ENCODE peak calls at places on chromosomes 13 and 19, in nine cellular contexts. One of them, this sample, is unnamed.

GRCh38 chr13:114128624-114129522 is 3.5 kb downstream of the RASA3 start:
- DNase-seq in NCI-H69: no peak
- DNase-seq in hippocampal formation: no peak
- DNase-seq in body of pancreas: peak; percentile 78
- DNase-seq in stimulated activated CD8-positive, alpha-beta memory T cell treated with anti-CD3 and anti-CD28 coated beads, Interleukin-7, amount 100 ng/mL, for 48 hours: peak; percentile 86
- DNase-seq in activated CD4-positive, alpha-beta T cell treated with anti-CD3 and anti-CD28 coated beads for 24 hours: peak; percentile 82
- DNase-seq in PC-9: no peak
- DNase-seq in posterior cingulate gyrus: no peak
- DNase-seq in AG09309: peak; percentile 67
- DNase-seq in this sample: no peak

GRCh38 chr13:99495478-99496321 is 5.6 kb upstream of the TM9SF2 start:
- DNase-seq in hippocampal formation: no peak
- DNase-seq in PC-9: no peak
- DNase-seq in body of pancreas: no peak
- DNase-seq in activated CD4-positive, alpha-beta T cell treated with anti-CD3 and anti-CD28 coated beads for 24 hours: no peak
- DNase-seq in posterior cingulate gyrus: no peak
- DNase-seq in NCI-H69: no peak
- DNase-seq in AG09309: no peak
- DNase-seq in stimulated activated CD8-positive, alpha-beta memory T cell treated with anti-CD3 and anti-CD28 coated beads, Interleukin-7, amount 100 ng/mL, for 48 hours: no peak
- DNase-seq in this sample: no peak

GRCh38 chr13:23378009-23378632 is 55.4 kb downstream of the SACS start:
- DNase-seq in hippocampal formation: no peak
- DNase-seq in body of pancreas: peak; percentile 13
- DNase-seq in activated CD4-positive, alpha-beta T cell treated with anti-CD3 and anti-CD28 coated beads for 24 hours: peak; percentile 59
- DNase-seq in AG09309: peak; percentile 99
- DNase-seq in stimulated activated CD8-positive, alpha-beta memory T cell treated with anti-CD3 and anti-CD28 coated beads, Interleukin-7, amount 100 ng/mL, for 48 hours: peak; percentile 16
- DNase-seq in NCI-H69: no peak
- DNase-seq in PC-9: no peak
- DNase-seq in posterior cingulate gyrus: no peak
- DNase-seq in this sample: no peak

GRCh38 chr19:51002542-51003311 is 1.3 kb upstream of the KLK8 start:
- DNase-seq in stimulated activated CD8-positive, alpha-beta memory T cell treated with anti-CD3 and anti-CD28 coated beads, Interleukin-7, amount 100 ng/mL, for 48 hours: peak; percentile 11
- DNase-seq in posterior cingulate gyrus: no peak
- DNase-seq in AG09309: no peak
- DNase-seq in NCI-H69: peak; percentile 52
- DNase-seq in hippocampal formation: no peak
- DNase-seq in body of pancreas: peak; percentile 16
- DNase-seq in PC-9: peak; percentile 94
- DNase-seq in activated CD4-positive, alpha-beta T cell treated with anti-CD3 and anti-CD28 coated beads for 24 hours: no peak
- DNase-seq in this sample: no peak

GRCh38 chr19:7507884-7508283 is 8.0 kb upstream of the ZNF358 start:
- DNase-seq in stimulated activated CD8-positive, alpha-beta memory T cell treated with anti-CD3 and anti-CD28 coated beads, Interleukin-7, amount 100 ng/mL, for 48 hours: no peak
- DNase-seq in body of pancreas: peak; percentile 71
- DNase-seq in AG09309: no peak
- DNase-seq in NCI-H69: peak; percentile 68
- DNase-seq in hippocampal formation: no peak
- DNase-seq in activated CD4-positive, alpha-beta T cell treated with anti-CD3 and anti-CD28 coated beads for 24 hours: no peak
- DNase-seq in PC-9: peak; percentile 95
- DNase-seq in posterior cingulate gyrus: peak; percentile 23
- DNase-seq in this sample: no peak

GRCh38 chr19:10289167-10289835 is 451 bp upstream of the ICAM5 start:
- DNase-seq in NCI-H69: peak; percentile 86
- DNase-seq in AG09309: no peak
- DNase-seq in posterior cingulate gyrus: peak; percentile 52
- DNase-seq in activated CD4-positive, alpha-beta T cell treated with anti-CD3 and anti-CD28 coated beads for 24 hours: peak; percentile 52
- DNase-seq in hippocampal formation: peak; percentile 19
- DNase-seq in stimulated activated CD8-positive, alpha-beta memory T cell treated with anti-CD3 and anti-CD28 coated beads, Interleukin-7, amount 100 ng/mL, for 48 hours: no peak
- DNase-seq in PC-9: peak; percentile 76
- DNase-seq in body of pancreas: no peak
- DNase-seq in this sample: peak; percentile 54

GRCh38 chr13:36681894-36682624 is 8.2 kb downstream of the SERTM1 start:
- DNase-seq in activated CD4-positive, alpha-beta T cell treated with anti-CD3 and anti-CD28 coated beads for 24 hours: no peak
- DNase-seq in posterior cingulate gyrus: no peak
- DNase-seq in PC-9: no peak
- DNase-seq in body of pancreas: no peak
- DNase-seq in hippocampal formation: no peak
- DNase-seq in NCI-H69: no peak
- DNase-seq in stimulated activated CD8-positive, alpha-beta memory T cell treated with anti-CD3 and anti-CD28 coated beads, Interleukin-7, amount 100 ng/mL, for 48 hours: no peak
- DNase-seq in AG09309: no peak
- DNase-seq in this sample: no peak

GRCh38 chr19:55086730-55087541 is 11.3 kb downstream of the EPS8L1 start:
- DNase-seq in activated CD4-positive, alpha-beta T cell treated with anti-CD3 and anti-CD28 coated beads for 24 hours: no peak
- DNase-seq in body of pancreas: peak; percentile 81
- DNase-seq in hippocampal formation: peak; percentile 35
- DNase-seq in AG09309: peak; percentile 61
- DNase-seq in stimulated activated CD8-positive, alpha-beta memory T cell treated with anti-CD3 and anti-CD28 coated beads, Interleukin-7, amount 100 ng/mL, for 48 hours: no peak
- DNase-seq in PC-9: peak; percentile 3
- DNase-seq in posterior cingulate gyrus: peak; percentile 78
- DNase-seq in NCI-H69: peak; percentile 95
- DNase-seq in this sample: peak; percentile 43

GRCh38 chr19:39949026-39949747 is 14.8 kb upstream of the FCGBP start:
- DNase-seq in PC-9: no peak
- DNase-seq in posterior cingulate gyrus: no peak
- DNase-seq in stimulated activated CD8-positive, alpha-beta memory T cell treated with anti-CD3 and anti-CD28 coated beads, Interleukin-7, amount 100 ng/mL, for 48 hours: no peak
- DNase-seq in AG09309: no peak
- DNase-seq in hippocampal formation: no peak
- DNase-seq in body of pancreas: no peak
- DNase-seq in activated CD4-positive, alpha-beta T cell treated with anti-CD3 and anti-CD28 coated beads for 24 hours: no peak
- DNase-seq in NCI-H69: no peak
- DNase-seq in this sample: no peak

GRCh38 chr13:79392882-79393563 is 13.0 kb downstream of the RBM26 start:
- DNase-seq in body of pancreas: no peak
- DNase-seq in AG09309: no peak
- DNase-seq in hippocampal formation: no peak
- DNase-seq in NCI-H69: peak; percentile 77
- DNase-seq in posterior cingulate gyrus: no peak
- DNase-seq in stimulated activated CD8-positive, alpha-beta memory T cell treated with anti-CD3 and anti-CD28 coated beads, Interleukin-7, amount 100 ng/mL, for 48 hours: no peak
- DNase-seq in activated CD4-positive, alpha-beta T cell treated with anti-CD3 and anti-CD28 coated beads for 24 hours: peak; percentile 19
- DNase-seq in PC-9: no peak
- DNase-seq in this sample: no peak

GRCh38 chr19:31648347-31648746 is 299.1 kb upstream of the TSHZ3 start:
- DNase-seq in PC-9: no peak
- DNase-seq in posterior cingulate gyrus: no peak
- DNase-seq in AG09309: no peak
- DNase-seq in activated CD4-positive, alpha-beta T cell treated with anti-CD3 and anti-CD28 coated beads for 24 hours: no peak
- DNase-seq in body of pancreas: no peak
- DNase-seq in hippocampal formation: no peak
- DNase-seq in NCI-H69: no peak
- DNase-seq in stimulated activated CD8-positive, alpha-beta memory T cell treated with anti-CD3 and anti-CD28 coated beads, Interleukin-7, amount 100 ng/mL, for 48 hours: no peak
- DNase-seq in this sample: no peak

GRCh38 chr19:33292595-33293254 is 9.6 kb downstream of the CEBPA start:
- DNase-seq in body of pancreas: no peak
- DNase-seq in posterior cingulate gyrus: no peak
- DNase-seq in NCI-H69: peak; percentile 80
- DNase-seq in hippocampal formation: no peak
- DNase-seq in stimulated activated CD8-positive, alpha-beta memory T cell treated with anti-CD3 and anti-CD28 coated beads, Interleukin-7, amount 100 ng/mL, for 48 hours: no peak
- DNase-seq in PC-9: no peak
- DNase-seq in activated CD4-positive, alpha-beta T cell treated with anti-CD3 and anti-CD28 coated beads for 24 hours: no peak
- DNase-seq in AG09309: no peak
- DNase-seq in this sample: no peak

GRCh38 chr19:5035817-5036732 is 67.2 kb downstream of the KDM4B start:
- DNase-seq in body of pancreas: no peak
- DNase-seq in stimulated activated CD8-positive, alpha-beta memory T cell treated with anti-CD3 and anti-CD28 coated beads, Interleukin-7, amount 100 ng/mL, for 48 hours: no peak
- DNase-seq in posterior cingulate gyrus: peak; percentile 82
- DNase-seq in activated CD4-positive, alpha-beta T cell treated with anti-CD3 and anti-CD28 coated beads for 24 hours: no peak
- DNase-seq in NCI-H69: no peak
- DNase-seq in PC-9: no peak
- DNase-seq in hippocampal formation: peak; percentile 63
- DNase-seq in AG09309: no peak
- DNase-seq in this sample: peak; percentile 65

GRCh38 chr13:104286566-104287290 is 1220.5 kb upstream of the SLC10A2 start:
- DNase-seq in NCI-H69: no peak
- DNase-seq in AG09309: no peak
- DNase-seq in hippocampal formation: no peak
- DNase-seq in stimulated activated CD8-positive, alpha-beta memory T cell treated with anti-CD3 and anti-CD28 coated beads, Interleukin-7, amount 100 ng/mL, for 48 hours: no peak
- DNase-seq in body of pancreas: no peak
- DNase-seq in activated CD4-positive, alpha-beta T cell treated with anti-CD3 and anti-CD28 coated beads for 24 hours: no peak
- DNase-seq in posterior cingulate gyrus: no peak
- DNase-seq in PC-9: peak; percentile 42
- DNase-seq in this sample: no peak

GRCh38 chr19:17560205-17560595 is 4.8 kb downstream of the COLGALT1 start:
- DNase-seq in PC-9: peak; percentile 60
- DNase-seq in posterior cingulate gyrus: no peak
- DNase-seq in stimulated activated CD8-positive, alpha-beta memory T cell treated with anti-CD3 and anti-CD28 coated beads, Interleukin-7, amount 100 ng/mL, for 48 hours: no peak
- DNase-seq in body of pancreas: peak; percentile 69
- DNase-seq in activated CD4-positive, alpha-beta T cell treated with anti-CD3 and anti-CD28 coated beads for 24 hours: no peak
- DNase-seq in hippocampal formation: no peak
- DNase-seq in NCI-H69: no peak
- DNase-seq in AG09309: peak; percentile 87
- DNase-seq in this sample: no peak

GRCh38 chr19:38062959-38063786 is 156.2 kb downstream of the SIPA1L3 start:
- DNase-seq in AG09309: no peak
- DNase-seq in PC-9: no peak
- DNase-seq in body of pancreas: peak; percentile 43
- DNase-seq in NCI-H69: peak; percentile 100
- DNase-seq in stimulated activated CD8-positive, alpha-beta memory T cell treated with anti-CD3 and anti-CD28 coated beads, Interleukin-7, amount 100 ng/mL, for 48 hours: no peak
- DNase-seq in activated CD4-positive, alpha-beta T cell treated with anti-CD3 and anti-CD28 coated beads for 24 hours: no peak
- DNase-seq in posterior cingulate gyrus: no peak
- DNase-seq in hippocampal formation: no peak
- DNase-seq in this sample: no peak

GRCh38 chr13:102317593-102317992 is 84.3 kb downstream of the FGF14 start:
- DNase-seq in activated CD4-positive, alpha-beta T cell treated with anti-CD3 and anti-CD28 coated beads for 24 hours: no peak
- DNase-seq in NCI-H69: peak; percentile 83
- DNase-seq in body of pancreas: peak; percentile 69
- DNase-seq in posterior cingulate gyrus: no peak
- DNase-seq in AG09309: no peak
- DNase-seq in hippocampal formation: no peak
- DNase-seq in stimulated activated CD8-positive, alpha-beta memory T cell treated with anti-CD3 and anti-CD28 coated beads, Interleukin-7, amount 100 ng/mL, for 48 hours: no peak
- DNase-seq in PC-9: no peak
- DNase-seq in this sample: no peak

GRCh38 chr19:53394522-53394973 is 401 bp upstream of the ZNF765 start:
- DNase-seq in body of pancreas: peak; percentile 49
- DNase-seq in posterior cingulate gyrus: peak; percentile 15
- DNase-seq in NCI-H69: peak; percentile 78
- DNase-seq in PC-9: peak; percentile 40
- DNase-seq in activated CD4-positive, alpha-beta T cell treated with anti-CD3 and anti-CD28 coated beads for 24 hours: no peak
- DNase-seq in stimulated activated CD8-positive, alpha-beta memory T cell treated with anti-CD3 and anti-CD28 coated beads, Interleukin-7, amount 100 ng/mL, for 48 hours: no peak
- DNase-seq in AG09309: no peak
- DNase-seq in hippocampal formation: peak; percentile 52
- DNase-seq in this sample: no peak